ENCODE peak calls at places on chromosomes 5 and 9, in ten cellular contexts. X is ecto neural progenitor cell, M is upper lobe of right lung, Y is iPS-NIHi11, F is right cardiac atrium, V is right lobe of liver, C is NCI-H1930, L is neural progenitor cell, U is fibroblast of pulmonary artery, J is MCF 10A. W is an unnamed sample.

GRCh38 chr5:82151217-82151616 is 126.9 kb downstream of the RPS23 start:
- DNase-seq in X (no peak), M (no peak), Y (no peak), F (no peak), V (no peak), C (no peak), L (no peak), U (no peak), J (no peak), W (no peak)

GRCh38 chr5:1103505-1104326 is 8.1 kb downstream of the SLC12A7 start:
- DNase-seq in X (no peak), M (peak; percentile 86), Y (no peak), F (peak; percentile 96), V (peak; percentile 91), C (no peak), L (no peak), U (no peak), J (no peak), W (no peak)

GRCh38 chr9:110048976-110049698 is 158.8 kb downstream of the C9orf152 start:
- DNase-seq in X (peak; percentile 65), M (no peak), Y (peak; percentile 23), F (peak; percentile 56), V (peak; percentile 31), C (no peak), L (peak; percentile 38), U (peak; percentile 55), J (peak; percentile 45), W (no peak)

GRCh38 chr5:120073722-120074121 is 390.4 kb upstream of the PRR16 start:
- DNase-seq in X (no peak), M (no peak), Y (no peak), F (no peak), V (no peak), C (no peak), L (no peak), U (no peak), J (no peak), W (no peak)

GRCh38 chr9:77678136-77678535 is 30.0 kb upstream of the GNA14 start:
- DNase-seq in X (no peak), M (no peak), Y (no peak), F (no peak), V (peak; percentile 39), C (no peak), L (no peak), U (no peak), J (no peak), W (no peak)

GRCh38 chr5:92749943-92750342 is 831.1 kb downstream of the NR2F1-AS1 start:
- DNase-seq in X (no peak), M (no peak), Y (peak; percentile 39), F (no peak), V (no peak), C (no peak), L (peak; percentile 67), U (peak; percentile 57), J (peak; percentile 47), W (peak; percentile 49)

GRCh38 chr5:131613423-131613822 is 21.6 kb downstream of the RAPGEF6 start:
- DNase-seq in X (no peak), M (no peak), Y (no peak), F (no peak), V (no peak), C (no peak), L (no peak), U (no peak), J (no peak), W (no peak)

GRCh38 chr5:132464155-132464939 is 26.2 kb downstream of the IRF1 start:
- DNase-seq in X (no peak), M (no peak), Y (no peak), F (no peak), V (no peak), C (no peak), L (peak; percentile 51), U (no peak), J (peak; percentile 49), W (no peak)

GRCh38 chr5:177609076-177610059 is 9.4 kb downstream of the B4GALT7 start:
- DNase-seq in X (no peak), M (no peak), Y (no peak), F (no peak), V (no peak), C (no peak), L (no peak), U (no peak), J (no peak), W (no peak)

GRCh38 chr5:14469485-14470377 is 111.9 kb upstream of the OTULINL start:
- DNase-seq in X (no peak), M (no peak), Y (no peak), F (no peak), V (no peak), C (no peak), L (no peak), U (no peak), J (no peak), W (no peak)

GRCh38 chr9:86488345-86488744 is 134.1 kb upstream of the TUT7 start:
- DNase-seq in X (no peak), M (no peak), Y (no peak), F (no peak), V (no peak), C (no peak), L (no peak), U (no peak), J (no peak), W (no peak)

GRCh38 chr9:121709798-121710197 is 58.4 kb downstream of the DAB2IP start:
- DNase-seq in X (no peak), M (no peak), Y (no peak), F (no peak), V (no peak), C (no peak), L (no peak), U (no peak), J (no peak), W (no peak)

GRCh38 chr9:752201-752600 is 89.3 kb upstream of the DMRT1 start:
- DNase-seq in X (no peak), M (no peak), Y (no peak), F (no peak), V (no peak), C (no peak), L (no peak), U (peak; percentile 92), J (peak; percentile 89), W (no peak)

GRCh38 chr5:54302267-54302687 is 8.1 kb downstream of the ARL15 start:
- DNase-seq in X (no peak), M (no peak), Y (no peak), F (no peak), V (no peak), C (no peak), L (no peak), U (peak; percentile 40), J (peak; percentile 64), W (no peak)

GRCh38 chr5:87825583-87825982 is 412.9 kb upstream of the CCNH start:
- DNase-seq in X (no peak), M (no peak), Y (peak; percentile 16), F (no peak), V (no peak), C (no peak), L (no peak), U (no peak), J (peak; percentile 17), W (no peak)

GRCh38 chr9:127396808-127397721 is at the start of gene SLC2A8:
- DNase-seq in X (peak; percentile 99), M (peak; percentile 99), Y (peak; percentile 96), F (peak; percentile 99), V (peak; percentile 98), C (peak; percentile 98), L (peak; percentile 100), U (peak; percentile 98), J (peak; percentile 100), W (peak; percentile 99)

GRCh38 chr9:129143461-129143927 is 32.3 kb downstream of the PTPA start:
- DNase-seq in X (peak; percentile 66), M (peak; percentile 73), Y (peak; percentile 51), F (peak; percentile 90), V (peak; percentile 77), C (no peak), L (no peak), U (peak; percentile 97), J (peak; percentile 8), W (no peak)

GRCh38 chr5:20619606-20620005 is 631.6 kb upstream of the CDH18 start:
- DNase-seq in X (no peak), M (no peak), Y (no peak), F (no peak), V (no peak), C (no peak), L (no peak), U (no peak), J (no peak), W (no peak)